ENCODE peak calls at places on chromosomes 3 and 15, in nine cellular contexts. One of them, this sample, is unnamed.

GRCh38 chr15:70613259-70613658 is 150.1 kb downstream of the UACA start:
- DNase-seq in prostate gland: no peak
- DNase-seq in breast epithelium: no peak
- DNase-seq in ovary: no peak
- DNase-seq in body of pancreas: no peak
- DNase-seq in right lobe of liver: no peak
- DNase-seq in sigmoid colon: no peak
- DNase-seq in tibial nerve: no peak
- DNase-seq in stomach: no peak
- DNase-seq in this sample: no peak

GRCh38 chr3:50674349-50675178 is at the start of gene DOCK3:
- DNase-seq in prostate gland: peak
- DNase-seq in breast epithelium: peak
- DNase-seq in ovary: peak
- DNase-seq in body of pancreas: peak
- DNase-seq in right lobe of liver: peak
- DNase-seq in sigmoid colon: peak
- DNase-seq in tibial nerve: no peak
- DNase-seq in stomach: peak
- DNase-seq in this sample: no peak

GRCh38 chr15:33026614-33027013 is 167.9 kb downstream of the FMN1 start:
- DNase-seq in prostate gland: peak
- DNase-seq in breast epithelium: no peak
- DNase-seq in ovary: no peak
- DNase-seq in body of pancreas: no peak
- DNase-seq in right lobe of liver: no peak
- DNase-seq in sigmoid colon: no peak
- DNase-seq in tibial nerve: no peak
- DNase-seq in stomach: no peak
- DNase-seq in this sample: no peak

GRCh38 chr3:122628567-122628966 is 51.1 kb downstream of the PARP15 start:
- DNase-seq in prostate gland: no peak
- DNase-seq in breast epithelium: no peak
- DNase-seq in ovary: no peak
- DNase-seq in body of pancreas: no peak
- DNase-seq in right lobe of liver: no peak
- DNase-seq in sigmoid colon: no peak
- DNase-seq in tibial nerve: no peak
- DNase-seq in stomach: no peak
- DNase-seq in this sample: no peak

GRCh38 chr3:114624047-114624445 is 330.2 kb downstream of the TIGIT start:
- DNase-seq in prostate gland: no peak
- DNase-seq in breast epithelium: no peak
- DNase-seq in ovary: peak
- DNase-seq in body of pancreas: no peak
- DNase-seq in right lobe of liver: no peak
- DNase-seq in sigmoid colon: peak
- DNase-seq in tibial nerve: peak
- DNase-seq in stomach: no peak
- DNase-seq in this sample: peak

GRCh38 chr3:49721165-49721860 is 1.8 kb upstream of the AMIGO3 start:
- DNase-seq in prostate gland: no peak
- DNase-seq in breast epithelium: peak
- DNase-seq in ovary: no peak
- DNase-seq in body of pancreas: no peak
- DNase-seq in right lobe of liver: peak
- DNase-seq in sigmoid colon: no peak
- DNase-seq in tibial nerve: no peak
- DNase-seq in stomach: no peak
- DNase-seq in this sample: no peak

GRCh38 chr3:111668321-111668720 is 73.2 kb upstream of the ZBED2 start:
- DNase-seq in prostate gland: no peak
- DNase-seq in breast epithelium: no peak
- DNase-seq in ovary: no peak
- DNase-seq in body of pancreas: no peak
- DNase-seq in right lobe of liver: no peak
- DNase-seq in sigmoid colon: no peak
- DNase-seq in tibial nerve: no peak
- DNase-seq in stomach: no peak
- DNase-seq in this sample: no peak

GRCh38 chr3:141397996-141398395 is 29.7 kb downstream of the ZBTB38 start:
- DNase-seq in prostate gland: no peak
- DNase-seq in breast epithelium: no peak
- DNase-seq in ovary: no peak
- DNase-seq in body of pancreas: no peak
- DNase-seq in right lobe of liver: no peak
- DNase-seq in sigmoid colon: no peak
- DNase-seq in tibial nerve: no peak
- DNase-seq in stomach: no peak
- DNase-seq in this sample: no peak

GRCh38 chr3:123791417-123791816 is 92.7 kb downstream of the MYLK start:
- DNase-seq in prostate gland: no peak
- DNase-seq in breast epithelium: no peak
- DNase-seq in ovary: no peak
- DNase-seq in body of pancreas: no peak
- DNase-seq in right lobe of liver: no peak
- DNase-seq in sigmoid colon: no peak
- DNase-seq in tibial nerve: no peak
- DNase-seq in stomach: no peak
- DNase-seq in this sample: no peak

GRCh38 chr3:70231224-70231623 is 81.2 kb downstream of the MDFIC2 start:
- DNase-seq in prostate gland: no peak
- DNase-seq in breast epithelium: no peak
- DNase-seq in ovary: no peak
- DNase-seq in body of pancreas: no peak
- DNase-seq in right lobe of liver: no peak
- DNase-seq in sigmoid colon: no peak
- DNase-seq in tibial nerve: no peak
- DNase-seq in stomach: no peak
- DNase-seq in this sample: no peak

GRCh38 chr3:62169871-62170660 is 203.3 kb downstream of the FEZF2 start:
- DNase-seq in prostate gland: no peak
- DNase-seq in breast epithelium: no peak
- DNase-seq in ovary: no peak
- DNase-seq in body of pancreas: no peak
- DNase-seq in right lobe of liver: no peak
- DNase-seq in sigmoid colon: no peak
- DNase-seq in tibial nerve: no peak
- DNase-seq in stomach: no peak
- DNase-seq in this sample: no peak

GRCh38 chr3:61936344-61936937 is 375.1 kb downstream of the PTPRG start:
- DNase-seq in prostate gland: no peak
- DNase-seq in breast epithelium: no peak
- DNase-seq in ovary: no peak
- DNase-seq in body of pancreas: no peak
- DNase-seq in right lobe of liver: peak
- DNase-seq in sigmoid colon: no peak
- DNase-seq in tibial nerve: no peak
- DNase-seq in stomach: no peak
- DNase-seq in this sample: no peak

GRCh38 chr15:68389936-68390790 is 41.8 kb downstream of the ITGA11 start:
- DNase-seq in prostate gland: no peak
- DNase-seq in breast epithelium: no peak
- DNase-seq in ovary: peak
- DNase-seq in body of pancreas: no peak
- DNase-seq in right lobe of liver: peak
- DNase-seq in sigmoid colon: peak
- DNase-seq in tibial nerve: no peak
- DNase-seq in stomach: peak
- DNase-seq in this sample: peak

GRCh38 chr3:101849714-101850326 is 506 bp downstream of the NFKBIZ start:
- DNase-seq in prostate gland: peak
- DNase-seq in breast epithelium: no peak
- DNase-seq in ovary: peak
- DNase-seq in body of pancreas: peak
- DNase-seq in right lobe of liver: peak
- DNase-seq in sigmoid colon: peak
- DNase-seq in tibial nerve: peak
- DNase-seq in stomach: peak
- DNase-seq in this sample: peak

GRCh38 chr3:169846458-169847193 is 23.1 kb downstream of the LRRC31 start:
- DNase-seq in prostate gland: no peak
- DNase-seq in breast epithelium: no peak
- DNase-seq in ovary: no peak
- DNase-seq in body of pancreas: no peak
- DNase-seq in right lobe of liver: no peak
- DNase-seq in sigmoid colon: no peak
- DNase-seq in tibial nerve: no peak
- DNase-seq in stomach: no peak
- DNase-seq in this sample: no peak

GRCh38 chr3:104425416-104425815 is 941.3 kb upstream of the ALCAM start:
- DNase-seq in prostate gland: no peak
- DNase-seq in breast epithelium: no peak
- DNase-seq in ovary: no peak
- DNase-seq in body of pancreas: no peak
- DNase-seq in right lobe of liver: no peak
- DNase-seq in sigmoid colon: no peak
- DNase-seq in tibial nerve: no peak
- DNase-seq in stomach: no peak
- DNase-seq in this sample: no peak

GRCh38 chr3:97821810-97822775 is at the start of gene CRYBG3:
- DNase-seq in prostate gland: peak
- DNase-seq in breast epithelium: peak
- DNase-seq in ovary: peak
- DNase-seq in body of pancreas: peak
- DNase-seq in right lobe of liver: peak
- DNase-seq in sigmoid colon: peak
- DNase-seq in tibial nerve: peak
- DNase-seq in stomach: peak
- DNase-seq in this sample: peak

GRCh38 chr3:11024181-11024580 is 31.6 kb downstream of the SLC6A1 start:
- DNase-seq in prostate gland: no peak
- DNase-seq in breast epithelium: no peak
- DNase-seq in ovary: no peak
- DNase-seq in body of pancreas: no peak
- DNase-seq in right lobe of liver: no peak
- DNase-seq in sigmoid colon: no peak
- DNase-seq in tibial nerve: no peak
- DNase-seq in stomach: no peak
- DNase-seq in this sample: no peak
- H3K27ac ChIP-seq in prostate gland: no peak
- H3K27ac ChIP-seq in breast epithelium: no peak
- H3K27ac ChIP-seq in ovary: no peak
- H3K27ac ChIP-seq in body of pancreas: no peak
- H3K27ac ChIP-seq in right lobe of liver: no peak
- H3K27ac ChIP-seq in sigmoid colon: no peak
- H3K27ac ChIP-seq in tibial nerve: no peak
- H3K27ac ChIP-seq in stomach: no peak
- H3K27ac ChIP-seq in this sample: no peak

GRCh38 chr3:16182612-16183011 is 8.1 kb downstream of the GALNT15 start:
- DNase-seq in prostate gland: no peak
- DNase-seq in breast epithelium: no peak
- DNase-seq in ovary: no peak
- DNase-seq in body of pancreas: no peak
- DNase-seq in right lobe of liver: no peak
- DNase-seq in sigmoid colon: no peak
- DNase-seq in tibial nerve: no peak
- DNase-seq in stomach: no peak
- DNase-seq in this sample: no peak
- TF ChIP-seq POLR2A in prostate gland: no peak
- TF ChIP-seq POLR2A in breast epithelium: no peak
- TF ChIP-seq POLR2A in ovary: no peak
- TF ChIP-seq POLR2A in body of pancreas: no peak
- TF ChIP-seq POLR2A in right lobe of liver: no peak
- TF ChIP-seq POLR2A in sigmoid colon: no peak
- TF ChIP-seq POLR2A in tibial nerve: no peak
- TF ChIP-seq POLR2A in stomach: no peak
- TF ChIP-seq POLR2A in this sample: no peak

DNA sequence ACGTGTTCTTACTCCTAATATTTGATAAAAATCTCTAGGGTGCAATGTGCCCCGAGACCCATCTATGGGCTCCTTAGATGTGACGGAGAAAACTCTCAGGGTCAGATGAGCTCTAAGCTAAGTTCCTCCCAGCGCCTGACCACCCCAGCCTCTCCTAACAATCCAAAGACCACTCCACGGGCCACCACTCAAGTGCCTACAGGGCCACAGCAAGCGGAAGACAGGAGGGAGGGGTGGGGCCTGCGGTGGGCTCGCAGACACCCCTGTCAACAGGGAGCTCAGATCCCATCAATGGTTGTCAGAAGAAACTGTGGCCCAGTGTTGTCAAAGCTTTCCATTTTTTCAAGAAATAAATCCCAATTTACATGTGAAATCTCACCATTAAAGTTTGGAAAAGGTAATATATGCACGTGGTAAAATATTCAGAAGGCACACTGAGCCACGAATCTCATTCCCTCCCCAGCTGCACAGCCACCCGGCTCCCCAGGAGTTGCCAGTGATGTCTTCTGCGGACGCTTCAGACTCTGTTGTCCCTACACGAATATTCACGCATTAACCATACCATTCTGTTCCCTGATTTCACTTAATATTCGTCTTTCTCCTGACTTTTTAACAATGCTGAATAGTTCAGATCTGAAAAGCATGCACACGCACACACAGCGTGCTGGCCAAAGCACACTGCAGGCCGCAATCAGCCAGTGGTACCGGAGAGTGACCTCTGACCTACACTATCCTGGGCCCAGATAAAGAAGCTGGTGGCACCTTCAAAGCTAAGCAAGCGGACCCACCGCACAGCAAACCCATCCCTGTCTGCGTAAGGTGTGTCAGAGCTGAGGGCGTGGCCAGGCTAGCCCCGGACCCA is 19.1 kb downstream of the TNK2 start:
- DNase-seq in prostate gland: no peak
- DNase-seq in breast epithelium: no peak
- DNase-seq in ovary: no peak
- DNase-seq in body of pancreas: no peak
- DNase-seq in right lobe of liver: peak
- DNase-seq in sigmoid colon: no peak
- DNase-seq in tibial nerve: no peak
- DNase-seq in stomach: no peak
- DNase-seq in this sample: no peak
- H3K27ac ChIP-seq in prostate gland: no peak
- H3K27ac ChIP-seq in breast epithelium: no peak
- H3K27ac ChIP-seq in ovary: no peak
- H3K27ac ChIP-seq in body of pancreas: no peak
- H3K27ac ChIP-seq in right lobe of liver: peak
- H3K27ac ChIP-seq in sigmoid colon: no peak
- H3K27ac ChIP-seq in tibial nerve: no peak
- H3K27ac ChIP-seq in stomach: no peak
- H3K27ac ChIP-seq in this sample: no peak

DNA sequence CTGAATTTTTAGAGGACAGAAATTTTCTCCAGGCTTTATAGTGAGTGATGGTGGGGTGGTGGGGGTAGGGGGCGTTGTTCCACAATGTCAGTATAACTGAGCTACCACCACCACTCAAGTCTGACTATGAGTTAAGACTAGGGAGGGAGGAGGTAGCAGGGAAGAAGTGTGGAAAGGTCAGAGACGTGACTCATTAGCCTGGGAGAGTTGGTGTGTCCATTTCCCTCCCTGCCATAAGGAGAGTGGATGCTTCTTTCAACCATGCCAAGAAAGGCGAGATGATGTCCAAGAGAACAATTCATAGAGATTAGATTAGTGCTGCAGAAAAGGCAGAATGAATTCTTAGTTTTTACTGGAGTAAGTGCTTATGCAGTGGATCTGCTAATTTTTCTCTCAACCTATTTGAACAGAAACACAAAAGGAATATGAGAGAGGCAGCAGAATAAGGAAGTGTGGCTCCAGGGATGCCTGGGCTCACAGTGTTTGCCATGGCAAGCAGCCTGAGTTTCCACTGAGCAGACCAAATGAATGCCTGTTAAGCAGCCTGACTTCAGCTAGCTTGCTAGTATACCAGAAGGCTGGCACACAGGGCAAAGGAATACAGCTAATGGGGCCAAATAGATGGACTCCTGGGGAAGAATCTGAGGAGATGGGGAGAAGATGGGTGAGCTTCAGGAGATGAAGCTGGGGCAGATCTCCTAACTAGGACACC is 708.9 kb downstream of the NTRK3 start:
- DNase-seq in prostate gland: no peak
- DNase-seq in breast epithelium: no peak
- DNase-seq in ovary: no peak
- DNase-seq in body of pancreas: no peak
- DNase-seq in right lobe of liver: no peak
- DNase-seq in sigmoid colon: no peak
- DNase-seq in tibial nerve: no peak
- DNase-seq in stomach: no peak
- DNase-seq in this sample: no peak
- TF ChIP-seq POLR2A in prostate gland: no peak
- TF ChIP-seq POLR2A in breast epithelium: no peak
- TF ChIP-seq POLR2A in ovary: no peak
- TF ChIP-seq POLR2A in body of pancreas: no peak
- TF ChIP-seq POLR2A in right lobe of liver: no peak
- TF ChIP-seq POLR2A in sigmoid colon: no peak
- TF ChIP-seq POLR2A in tibial nerve: no peak
- TF ChIP-seq POLR2A in stomach: no peak
- TF ChIP-seq POLR2A in this sample: no peak

This sample was measured in uterus.